ENCODE peak calls at places on chromosome 10, in five cellular contexts. K is upper lobe of right lung; L is Peyer's patch; J is right lobe of liver; D is CD4-positive, alpha-beta T cell. W is an unnamed sample.

GRCh38 chr10:14578060-14578952 is 196.4 kb downstream of the FAM107B start:
- DNase-seq in K (no peak), L (no peak), J (no peak), D (no peak), W (no peak)

GRCh38 chr10:44153901-44154670 is 230.8 kb downstream of the CXCL12 start:
- DNase-seq in K (no peak), L (no peak), J (no peak), D (no peak), W (no peak)

GRCh38 chr10:103021897-103022286 is 103.8 kb downstream of the CNNM2 start:
- DNase-seq in K (no peak), L (no peak), J (peak), D (no peak), W (no peak)

GRCh38 chr10:44863344-44864041 is 47.6 kb upstream of the TMEM72 start:
- DNase-seq in K (no peak), L (no peak), J (no peak), D (no peak), W (no peak)

GRCh38 chr10:88066876-88067275 is 203.5 kb downstream of the PTEN start:
- DNase-seq in K (no peak), L (peak), J (no peak), D (no peak), W (no peak)

GRCh38 chr10:89793649-89794254 is 92.4 kb downstream of the KIF20B start:
- DNase-seq in K (no peak), L (no peak), J (no peak), D (peak), W (peak)

GRCh38 chr10:28686835-28687682 is 9.7 kb downstream of the BAMBI start:
- DNase-seq in K (no peak), L (no peak), J (no peak), D (no peak), W (no peak)

GRCh38 chr10:16902606-16903005 is 85.4 kb upstream of the RSU1 start:
- DNase-seq in K (no peak), L (no peak), J (no peak), D (no peak), W (no peak)

GRCh38 chr10:80155696-80156215 is 23.2 kb downstream of the PLAC9 start:
- DNase-seq in K (no peak), L (no peak), J (no peak), D (no peak), W (no peak)

GRCh38 chr10:53111529-53111928 is 338.9 kb upstream of the MBL2 start:
- DNase-seq in K (no peak), L (no peak), J (no peak), D (no peak), W (no peak)

GRCh38 chr10:78171633-78172032 is 138.0 kb downstream of the RPS24 start:
- DNase-seq in K (no peak), L (no peak), J (no peak), D (no peak), W (no peak)

GRCh38 chr10:88659725-88660592 is 4.3 kb upstream of the LIPF start:
- DNase-seq in K (no peak), L (no peak), J (no peak), D (no peak), W (no peak)

GRCh38 chr10:114518401-114519305 is 114.4 kb upstream of the AFAP1L2 start:
- DNase-seq in K (no peak), L (no peak), J (no peak), D (no peak), W (no peak)

GRCh38 chr10:35928017-35928619 is 286.0 kb upstream of the FZD8 start:
- DNase-seq in K (no peak), L (no peak), J (no peak), D (no peak), W (no peak)

GRCh38 chr10:86288695-86289576 is 77.7 kb downstream of the GRID1 start:
- DNase-seq in K (peak), L (no peak), J (no peak), D (no peak), W (no peak)

GRCh38 chr10:112335866-112336265 is 38.0 kb upstream of the ACSL5 start:
- DNase-seq in K (no peak), L (no peak), J (no peak), D (no peak), W (no peak)

GRCh38 chr10:88288621-88289059 is 294.5 kb downstream of the RNLS start:
- DNase-seq in K (no peak), L (no peak), J (no peak), D (no peak), W (no peak)

GRCh38 chr10:101038486-101038885 is 7.5 kb downstream of the SFXN3 start:
- DNase-seq in K (no peak), L (no peak), J (no peak), D (no peak), W (no peak)

GRCh38 chr10:18659784-18660561 is 742 bp downstream of the ARL5B start:
- DNase-seq in K (no peak), L (no peak), J (no peak), D (no peak), W (no peak)

GRCh38 chr10:64033710-64034109 is 512.5 kb downstream of the REEP3 start:
- DNase-seq in K (no peak), L (no peak), J (no peak), D (no peak), W (no peak)

GRCh38 chr10:102652170-102652926 is 8.1 kb downstream of the TRIM8 start:
- DNase-seq in K (no peak), L (peak), J (peak), D (no peak), W (no peak)

GRCh38 chr10:87973635-87974034 is 110.2 kb downstream of the PTEN start:
- DNase-seq in K (no peak), L (no peak), J (no peak), D (no peak), W (no peak)

GRCh38 chr10:101780818-101781654 is 2.2 kb downstream of the NPM3 start:
- DNase-seq in K (peak), L (peak), J (no peak), D (peak), W (peak)

GRCh38 chr10:6465437-6465836 is 114.6 kb downstream of the PRKCQ start:
- DNase-seq in K (no peak), L (no peak), J (no peak), D (no peak), W (no peak)

GRCh38 chr10:5951167-5951711 is 26.1 kb downstream of the IL15RA start:
- DNase-seq in K (peak), L (no peak), J (no peak), D (no peak), W (no peak)

GRCh38 chr10:95201736-95202135 is 7.7 kb downstream of the ACSM6 start:
- DNase-seq in K (no peak), L (no peak), J (no peak), D (no peak), W (no peak)

GRCh38 chr10:12540341-12540781 is 191.0 kb downstream of the CAMK1D start:
- DNase-seq in K (no peak), L (no peak), J (no peak), D (no peak), W (no peak)

GRCh38 chr10:99234067-99234738 is 1.4 kb downstream of the HPSE2 start:
- DNase-seq in K (peak), L (peak), J (peak), D (no peak), W (no peak)

GRCh38 chr10:7370511-7370910 is 40.3 kb downstream of the SFMBT2 start:
- DNase-seq in K (no peak), L (no peak), J (no peak), D (no peak), W (no peak)

GRCh38 chr10:131750973-131751826 is 149.6 kb upstream of the PPP2R2D start:
- DNase-seq in K (no peak), L (no peak), J (peak), D (no peak), W (no peak)

GRCh38 chr10:2839081-2839725 is 228.1 kb upstream of the PFKP start:
- DNase-seq in K (peak), L (no peak), J (no peak), D (no peak), W (no peak)

GRCh38 chr10:22345301-22346086 is at the start of gene SPAG6:
- DNase-seq in K (peak), L (no peak), J (peak), D (no peak), W (no peak)

GRCh38 chr10:100103581-100103980 is 21.9 kb upstream of the CPN1 start:
- DNase-seq in K (no peak), L (no peak), J (no peak), D (no peak), W (no peak)

GRCh38 chr10:13441476-13441875 is 87.3 kb downstream of the BEND7 start:
- DNase-seq in K (no peak), L (no peak), J (no peak), D (no peak), W (no peak)

GRCh38 chr10:102389894-102390293 is 5.6 kb upstream of the NFKB2 start:
- DNase-seq in K (no peak), L (no peak), J (no peak), D (no peak), W (no peak)

GRCh38 chr10:77620731-77621130 is 16.9 kb downstream of the KCNMA1 start:
- DNase-seq in K (no peak), L (no peak), J (no peak), D (no peak), W (no peak)

GRCh38 chr10:86366033-86366901 is at the start of gene GRID1:
- DNase-seq in K (peak), L (no peak), J (peak), D (no peak), W (peak)

GRCh38 chr10:118204292-118204943 is 137.7 kb downstream of the FAM204A start:
- DNase-seq in K (no peak), L (no peak), J (no peak), D (no peak), W (no peak)

GRCh38 chr10:128571071-128571470 is 444.8 kb upstream of the MKI67 start:
- DNase-seq in K (no peak), L (no peak), J (no peak), D (no peak), W (no peak)

DNA sequence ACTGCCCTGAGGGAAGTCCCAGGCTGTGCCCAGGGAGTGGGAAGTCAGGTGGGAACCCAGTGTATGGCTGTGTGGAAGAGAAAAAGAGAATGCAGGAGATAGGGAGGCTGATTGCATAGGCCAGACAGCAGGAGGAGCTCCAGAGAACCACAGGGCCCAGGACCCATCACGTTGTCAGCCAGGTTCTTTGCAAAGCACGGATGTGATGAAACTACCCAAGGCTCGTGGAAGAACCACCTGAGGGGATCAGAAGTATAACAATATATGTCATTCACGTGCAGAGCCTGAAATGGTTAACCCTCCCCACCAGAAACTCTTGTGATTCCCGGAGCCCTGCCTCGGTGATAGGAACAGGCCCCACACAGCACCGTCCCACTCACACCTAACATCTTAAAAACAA is 83.6 kb downstream of the LARP4B start:
- DNase-seq in K (no peak), L (no peak), J (no peak), D (no peak), W (no peak)
- TF ChIP-seq CTCF in K (no peak), L (no peak), J (no peak), D (no peak), W (no peak)

GRCh38 chr10:1093696-1094095 is 37.5 kb downstream of the WDR37 start:
- DNase-seq in K (no peak), L (no peak), J (no peak), D (no peak), W (no peak)

GRCh38 chr10:1090696-1091095 is 34.5 kb downstream of the WDR37 start:
- DNase-seq in K (no peak), L (no peak), J (no peak), D (no peak), W (no peak)

GRCh38 chr10:1085258-1085657 is 29.1 kb downstream of the WDR37 start:
- DNase-seq in K (no peak), L (no peak), J (no peak), D (no peak), W (no peak)

GRCh38 chr10:1086787-1087186 is 30.6 kb downstream of the WDR37 start:
- DNase-seq in K (no peak), L (no peak), J (no peak), D (no peak), W (no peak)

GRCh38 chr10:1089017-1089689 is 33.0 kb downstream of the WDR37 start:
- DNase-seq in K (no peak), L (no peak), J (no peak), D (no peak), W (no peak)
- TF ChIP-seq CTCF in K (no peak), L (no peak), J (no peak), D (no peak), W (no peak)

GRCh38 chr10:124708246-124708779 is 35.9 kb downstream of the FAM53B start:
- DNase-seq in K (no peak), L (no peak), J (peak), D (no peak), W (no peak)
- TF ChIP-seq CTCF in K (no peak), L (no peak), J (no peak), D (no peak), W (no peak)

GRCh38 chr10:23657677-23658076 is 218.8 kb downstream of the OTUD1 start:
- DNase-seq in K (no peak), L (no peak), J (no peak), D (no peak), W (no peak)

DNA sequence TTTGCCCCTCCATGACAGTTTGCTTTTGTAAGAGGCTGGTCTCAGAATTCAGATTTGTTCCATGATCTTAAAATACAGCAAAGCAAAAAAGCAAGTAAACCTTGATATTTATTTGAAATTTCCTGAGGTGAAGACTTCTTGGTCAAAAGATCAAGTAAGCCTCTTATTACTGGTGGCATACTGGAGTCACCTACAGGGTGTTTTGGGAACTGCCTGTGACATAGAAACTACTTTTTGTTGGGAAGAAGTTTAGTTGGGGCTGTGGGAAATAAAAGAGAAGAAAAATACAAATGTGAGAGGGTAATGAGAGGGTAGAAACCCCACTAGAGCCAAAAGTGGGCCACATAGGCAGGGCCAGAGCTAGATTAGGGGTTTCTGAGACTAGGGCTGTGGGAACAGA is 217.9 kb downstream of the OTUD1 start:
- DNase-seq in K (no peak), L (no peak), J (no peak), D (no peak), W (no peak)
- TF ChIP-seq CTCF in K (peak), L (no peak), J (peak), D (peak), W (no peak)

DNA sequence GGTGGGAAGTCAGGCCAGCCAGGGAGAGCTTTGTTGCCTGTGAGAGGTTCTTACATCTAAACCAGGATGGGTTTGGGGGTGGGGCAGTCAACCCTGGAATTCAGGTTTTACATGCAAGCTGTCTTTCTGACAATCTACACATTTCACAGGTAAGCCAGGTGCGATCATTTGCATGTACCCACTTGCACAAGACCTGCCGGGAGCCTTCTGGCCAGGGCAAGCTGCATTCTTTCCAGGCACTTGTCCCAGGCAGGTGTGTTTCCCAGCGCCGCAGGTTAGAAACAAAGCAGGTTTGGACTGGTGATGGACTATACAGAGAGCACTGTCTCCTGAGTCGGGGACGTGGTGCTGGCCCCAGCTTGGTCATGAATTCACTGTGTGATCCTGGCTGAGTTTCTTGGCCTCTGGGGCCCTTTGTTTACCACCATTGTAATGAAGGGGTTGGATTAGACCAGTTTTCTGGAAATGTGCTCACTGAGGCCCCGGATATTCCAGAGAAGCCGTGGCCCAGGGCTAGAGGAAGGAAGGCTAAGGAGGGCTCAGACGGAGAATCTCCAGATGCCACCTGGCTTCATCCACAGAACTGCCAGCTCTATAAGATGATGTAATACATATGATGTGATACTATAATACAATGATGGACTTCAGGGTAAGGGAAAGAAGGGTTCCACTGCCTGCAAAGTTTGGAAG is 205.2 kb upstream of the SVIL start:
- DNase-seq in K (peak), L (no peak), J (no peak), D (no peak), W (no peak)
- TF ChIP-seq CTCF in K (no peak), L (no peak), J (no peak), D (no peak), W (no peak)

GRCh38 chr10:120825878-120826383 is 25.2 kb upstream of the WDR11 start:
- DNase-seq in K (no peak), L (no peak), J (no peak), D (no peak), W (no peak)

GRCh38 chr10:120828940-120829339 is 22.2 kb upstream of the WDR11 start:
- DNase-seq in K (no peak), L (no peak), J (no peak), D (no peak), W (no peak)

GRCh38 chr10:120827251-120827875 is 23.8 kb upstream of the WDR11 start:
- DNase-seq in K (no peak), L (no peak), J (no peak), D (no peak), W (no peak)

GRCh38 chr10:120823251-120823650 is 27.9 kb upstream of the WDR11 start:
- DNase-seq in K (no peak), L (no peak), J (no peak), D (no peak), W (no peak)

GRCh38 chr10:120824864-120825263 is 26.3 kb upstream of the WDR11 start:
- DNase-seq in K (no peak), L (no peak), J (no peak), D (no peak), W (no peak)
- TF ChIP-seq CTCF in K (peak), L (peak), J (peak), D (no peak), W (peak)

GRCh38 chr10:50574932-50575331 is 48.8 kb downstream of the SGMS1 start:
- DNase-seq in K (no peak), L (no peak), J (no peak), D (no peak), W (no peak)

GRCh38 chr10:50576245-50576815 is 47.4 kb downstream of the SGMS1 start:
- DNase-seq in K (no peak), L (no peak), J (no peak), D (no peak), W (no peak)

GRCh38 chr10:50575477-50576244 is 48.1 kb downstream of the SGMS1 start:
- DNase-seq in K (no peak), L (no peak), J (no peak), D (no peak), W (no peak)

GRCh38 chr10:50572017-50572491 is 51.7 kb downstream of the SGMS1 start:
- DNase-seq in K (no peak), L (no peak), J (peak), D (no peak), W (no peak)

GRCh38 chr10:50574305-50574704 is 49.5 kb downstream of the SGMS1 start:
- DNase-seq in K (no peak), L (no peak), J (no peak), D (no peak), W (no peak)
- TF ChIP-seq CTCF in K (no peak), L (no peak), J (no peak), D (no peak), W (no peak)

GRCh38 chr10:23514321-23514720 is 75.4 kb downstream of the OTUD1 start:
- DNase-seq in K (no peak), L (no peak), J (no peak), D (no peak), W (no peak)

GRCh38 chr10:23512355-23513058 is 73.6 kb downstream of the OTUD1 start:
- DNase-seq in K (no peak), L (no peak), J (no peak), D (no peak), W (no peak)

GRCh38 chr10:23517155-23517554 is 78.3 kb downstream of the OTUD1 start:
- DNase-seq in K (no peak), L (no peak), J (no peak), D (no peak), W (no peak)

GRCh38 chr10:23521735-23522134 is 82.9 kb downstream of the OTUD1 start:
- DNase-seq in K (no peak), L (no peak), J (no peak), D (no peak), W (no peak)

GRCh38 chr10:23516530-23516929 is 77.7 kb downstream of the OTUD1 start:
- DNase-seq in K (no peak), L (no peak), J (no peak), D (no peak), W (no peak)
- TF ChIP-seq CTCF in K (peak), L (no peak), J (peak), D (peak), W (peak)